ENCODE peak calls at places on chromosomes 12 and 14, in five cellular contexts. M, S, N, A and K are unnamed samples.

GRCh38 chr14:85250369-85250768 is 279.6 kb upstream of the FLRT2 start:
- DNase-seq in M (no peak), S (no peak), N (no peak), A (no peak), K (no peak)

GRCh38 chr12:100229876-100230275 is 29.3 kb downstream of the ACTR6 start:
- DNase-seq in M (no peak), S (peak), N (no peak), A (peak), K (no peak)

GRCh38 chr12:42039146-42039545 is 105.5 kb downstream of the GXYLT1 start:
- DNase-seq in M (no peak), S (peak), N (no peak), A (no peak), K (peak)

GRCh38 chr14:47366006-47366405 is 309.4 kb downstream of the MDGA2 start:
- DNase-seq in M (no peak), S (no peak), N (no peak), A (no peak), K (no peak)

GRCh38 chr14:67892466-67893120 is 73.0 kb downstream of the RAD51B start:
- DNase-seq in M (no peak), S (no peak), N (no peak), A (no peak), K (no peak)

GRCh38 chr12:109833307-109834189 is at the start of gene TRPV4:
- DNase-seq in M (no peak), S (peak), N (no peak), A (no peak), K (no peak)

GRCh38 chr14:22570132-22570949 is 18.7 kb downstream of the DAD1 start:
- DNase-seq in M (peak), S (peak), N (peak), A (peak), K (no peak)

GRCh38 chr14:36835145-36835544 is 173.5 kb downstream of the PAX9 start:
- DNase-seq in M (no peak), S (no peak), N (no peak), A (no peak), K (no peak)

GRCh38 chr12:2640281-2640680 is 154.5 kb upstream of the FKBP4 start:
- DNase-seq in M (no peak), S (peak), N (no peak), A (no peak), K (peak)

GRCh38 chr12:51953011-51953568 is 1.6 kb downstream of the ACVR1B start:
- DNase-seq in M (no peak), S (no peak), N (no peak), A (no peak), K (no peak)